ENCODE peak calls at places on chromosome 13, in four cellular contexts. One of them, this sample, is unnamed.

GRCh38 chr13:42899266-42899665 is 92.8 kb downstream of the EPSTI1 start:
- DNase-seq in K562: no peak
- DNase-seq in HCT116: no peak
- DNase-seq in HepG2: no peak
- DNase-seq in this sample: no peak

GRCh38 chr13:90757127-90757680 is 590.3 kb upstream of the MIR17HG start:
- DNase-seq in K562: no peak
- DNase-seq in HCT116: no peak
- DNase-seq in HepG2: no peak
- DNase-seq in this sample: no peak

GRCh38 chr13:75469087-75469486 is 12.9 kb downstream of the TBC1D4 start:
- DNase-seq in K562: peak; percentile 9
- DNase-seq in HCT116: no peak
- DNase-seq in HepG2: no peak
- DNase-seq in this sample: no peak

GRCh38 chr13:107209811-107210210 is 641.9 kb upstream of the ARGLU1 start:
- DNase-seq in K562: no peak
- DNase-seq in HCT116: no peak
- DNase-seq in HepG2: no peak
- DNase-seq in this sample: no peak

GRCh38 chr13:19838726-19839342 is 24.6 kb downstream of the ZMYM5 start:
- DNase-seq in K562: no peak
- DNase-seq in HCT116: no peak
- DNase-seq in HepG2: no peak
- DNase-seq in this sample: no peak

GRCh38 chr13:23579886-23580706 is 9.9 kb downstream of the TNFRSF19 start:
- DNase-seq in K562: no peak
- DNase-seq in HCT116: no peak
- DNase-seq in HepG2: no peak
- DNase-seq in this sample: no peak

GRCh38 chr13:79385694-79386093 is 20.4 kb downstream of the RBM26 start:
- DNase-seq in K562: peak; percentile 9
- DNase-seq in HCT116: no peak
- DNase-seq in HepG2: no peak
- DNase-seq in this sample: no peak

GRCh38 chr13:39781381-39781780 is 125.9 kb downstream of the COG6 start:
- DNase-seq in K562: no peak
- DNase-seq in HCT116: no peak
- DNase-seq in HepG2: no peak
- DNase-seq in this sample: no peak

GRCh38 chr13:25943666-25944065 is 108.2 kb downstream of the SHISA2 start:
- DNase-seq in K562: no peak
- DNase-seq in HCT116: no peak
- DNase-seq in HepG2: peak; percentile 5
- DNase-seq in this sample: no peak

GRCh38 chr13:75318138-75318833 is 163.7 kb downstream of the TBC1D4 start:
- DNase-seq in K562: no peak
- DNase-seq in HCT116: no peak
- DNase-seq in HepG2: no peak
- DNase-seq in this sample: no peak

GRCh38 chr13:80338781-80339577 is 1.9 kb downstream of the SPRY2 start:
- DNase-seq in K562: peak; percentile 38
- DNase-seq in HCT116: no peak
- DNase-seq in HepG2: peak; percentile 23
- DNase-seq in this sample: peak; percentile 77

GRCh38 chr13:41858783-41859182 is 102.1 kb downstream of the VWA8 start:
- DNase-seq in K562: no peak
- DNase-seq in HCT116: no peak
- DNase-seq in HepG2: no peak
- DNase-seq in this sample: no peak

GRCh38 chr13:103273825-103274224 is 207.6 kb upstream of the SLC10A2 start:
- DNase-seq in K562: no peak
- DNase-seq in HCT116: no peak
- DNase-seq in HepG2: no peak
- DNase-seq in this sample: no peak

GRCh38 chr13:76971215-76971614 is 20.7 kb upstream of the CLN5 start:
- DNase-seq in K562: no peak
- DNase-seq in HCT116: no peak
- DNase-seq in HepG2: no peak
- DNase-seq in this sample: no peak

GRCh38 chr13:62510906-62511655 is 1095.4 kb upstream of the PCDH20 start:
- DNase-seq in K562: no peak
- DNase-seq in HCT116: no peak
- DNase-seq in HepG2: no peak
- DNase-seq in this sample: no peak

GRCh38 chr13:49690133-49690989 is 925 bp downstream of the EBPL start:
- DNase-seq in K562: peak; percentile 20
- DNase-seq in HCT116: no peak
- DNase-seq in HepG2: peak; percentile 89
- DNase-seq in this sample: peak; percentile 62

GRCh38 chr13:99376132-99376531 is 68.9 kb upstream of the GPR183 start:
- DNase-seq in K562: no peak
- DNase-seq in HCT116: no peak
- DNase-seq in HepG2: no peak
- DNase-seq in this sample: no peak

GRCh38 chr13:102784501-102784900 is 10.9 kb upstream of the TEX30 start:
- DNase-seq in K562: no peak
- DNase-seq in HCT116: no peak
- DNase-seq in HepG2: no peak
- DNase-seq in this sample: no peak

GRCh38 chr13:22828081-22828480 is 352.7 kb upstream of the SGCG start:
- DNase-seq in K562: no peak
- DNase-seq in HCT116: no peak
- DNase-seq in HepG2: no peak
- DNase-seq in this sample: no peak

GRCh38 chr13:43804461-43805070 is 17.8 kb upstream of the ENOX1 start:
- DNase-seq in K562: peak; percentile 18
- DNase-seq in HCT116: peak; percentile 55
- DNase-seq in HepG2: peak; percentile 39
- DNase-seq in this sample: peak; percentile 66

GRCh38 chr13:31209819-31210209 is 10.0 kb downstream of the B3GLCT start:
- DNase-seq in K562: no peak
- DNase-seq in HCT116: no peak
- DNase-seq in HepG2: no peak
- DNase-seq in this sample: no peak

GRCh38 chr13:55816976-55817601 is 1323.6 kb upstream of the PRR20A start:
- DNase-seq in K562: no peak
- DNase-seq in HCT116: no peak
- DNase-seq in HepG2: no peak
- DNase-seq in this sample: no peak
- TF ChIP-seq ELF1 in K562: no peak
- TF ChIP-seq ELF1 in HCT116: no peak
- TF ChIP-seq ELF1 in HepG2: no peak
- TF ChIP-seq ELF1 in this sample: no peak

GRCh38 chr13:95354680-95355487 is 53.6 kb upstream of the ABCC4 start:
- DNase-seq in K562: no peak
- DNase-seq in HCT116: no peak
- DNase-seq in HepG2: peak; percentile 8
- DNase-seq in this sample: no peak
- TF ChIP-seq ELF1 in K562: no peak
- TF ChIP-seq ELF1 in HCT116: no peak
- TF ChIP-seq ELF1 in HepG2: no peak
- TF ChIP-seq ELF1 in this sample: no peak

GRCh38 chr13:101217086-101217485 is 199.2 kb downstream of the NALCN start:
- DNase-seq in K562: no peak
- DNase-seq in HCT116: no peak
- DNase-seq in HepG2: no peak
- DNase-seq in this sample: no peak
- TF ChIP-seq ELF1 in K562: no peak
- TF ChIP-seq ELF1 in HCT116: no peak
- TF ChIP-seq ELF1 in HepG2: no peak
- TF ChIP-seq ELF1 in this sample: no peak

DNA sequence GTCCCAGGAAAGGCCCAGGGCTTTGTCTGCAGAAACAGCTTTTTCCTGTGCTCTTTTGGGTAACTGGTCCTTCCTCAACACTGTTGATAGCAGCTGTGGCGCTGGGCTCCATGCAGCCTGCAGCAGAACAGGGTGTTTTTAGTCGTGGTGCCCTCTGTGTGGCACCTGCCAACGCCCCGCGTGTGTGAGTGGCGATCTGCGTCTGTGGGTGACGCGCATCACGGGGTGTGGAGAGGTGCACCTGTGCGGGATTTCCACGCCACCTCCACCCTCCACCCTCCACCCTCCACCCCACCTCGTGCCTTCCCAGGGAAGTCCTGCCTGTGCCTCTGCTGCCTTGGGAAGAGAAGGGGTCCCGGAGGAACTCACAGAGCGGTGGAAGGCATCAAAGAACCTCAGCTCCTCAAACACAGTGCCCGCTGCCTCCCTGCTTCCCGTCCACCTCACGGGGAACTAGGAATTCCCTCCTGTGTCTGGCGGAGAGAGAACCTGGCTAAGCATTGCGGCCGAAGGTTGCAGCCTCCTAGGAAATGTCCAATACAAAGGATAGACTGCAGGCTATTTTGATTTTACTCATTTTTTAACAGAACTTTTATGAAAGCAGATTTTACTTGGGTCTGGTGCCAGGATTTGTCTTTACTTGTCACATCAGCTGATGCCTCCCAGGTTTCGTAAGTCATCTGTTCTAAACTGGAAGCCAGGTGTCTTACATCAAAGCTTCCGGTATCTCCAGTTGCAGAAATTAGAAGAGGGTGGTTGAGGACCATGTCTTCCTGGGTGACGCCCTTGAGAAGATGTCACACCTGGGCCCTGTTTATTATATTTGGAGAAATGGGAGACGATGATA is 84.0 kb downstream of the ATP11A start:
- DNase-seq in K562: no peak
- DNase-seq in HCT116: no peak
- DNase-seq in HepG2: no peak
- DNase-seq in this sample: no peak
- TF ChIP-seq ELF1 in K562: no peak
- TF ChIP-seq ELF1 in HCT116: no peak
- TF ChIP-seq ELF1 in HepG2: no peak
- TF ChIP-seq ELF1 in this sample: no peak

This sample was measured in SK-N-SH.